ENCODE peak calls at places on chromosomes 6 and 20, in eight cellular contexts. A, J, R, D, Y, H, Q and K are unnamed samples.
A peak's percentile ranks its signal among the peaks of the same experiment; 100 is the strongest.

GRCh38 chr20:49515588-49515987 is 33.1 kb upstream of the KCNB1 start:
- DNase-seq in R (no peak), Q (no peak), H (no peak), D (no peak), J (no peak), A (no peak), Y (no peak), K (no peak)

GRCh38 chr6:142013286-142013685 is 119.4 kb upstream of the GJE1 start:
- DNase-seq in Q (peak; percentile 15), H (no peak), A (peak; percentile 59), R (no peak), Y (no peak), J (no peak), D (peak; percentile 10), K (no peak)

GRCh38 chr6:39389372-39389767 is 66.9 kb upstream of the KCNK16 start:
- DNase-seq in A (peak; percentile 5), D (no peak), H (no peak), Q (peak; percentile 4), Y (no peak), R (no peak), J (no peak), K (no peak)

GRCh38 chr6:74604279-74604678 is 601.6 kb downstream of the COL12A1 start:
- DNase-seq in Q (no peak), R (no peak), J (no peak), D (no peak), A (no peak), Y (no peak), H (no peak), K (no peak)

GRCh38 chr6:52598123-52598823 is 21.4 kb upstream of the TRAM2 start:
- DNase-seq in H (peak; percentile 75), J (no peak), Q (peak; percentile 61), A (peak; percentile 85), D (peak; percentile 81), Y (no peak), R (peak; percentile 82), K (peak; percentile 82)

GRCh38 chr20:44653536-44653935 is 2.0 kb upstream of the ADA start:
- DNase-seq in J (no peak), H (no peak), R (no peak), D (no peak), A (no peak), Q (no peak), Y (no peak), K (no peak)

GRCh38 chr6:125099211-125100017 is 54.2 kb upstream of the TPD52L1 start:
- DNase-seq in Q (peak; percentile 71), R (peak; percentile 62), A (peak; percentile 40), H (peak; percentile 78), D (peak; percentile 18), J (peak; percentile 88), Y (peak; percentile 29), K (peak; percentile 83)

GRCh38 chr6:43880236-43881120 is 110.5 kb downstream of the VEGFA start:
- DNase-seq in A (no peak), J (no peak), D (no peak), Y (no peak), R (no peak), H (no peak), Q (no peak), K (no peak)

GRCh38 chr6:29917843-29918242 is 24.5 kb upstream of the HLA-A start:
- DNase-seq in H (no peak), Y (no peak), A (no peak), R (no peak), J (no peak), Q (no peak), D (no peak), K (no peak)

GRCh38 chr6:136483906-136484305 is 66.3 kb downstream of the MAP7 start:
- DNase-seq in H (no peak), D (no peak), J (no peak), Y (no peak), Q (no peak), A (no peak), R (no peak), K (no peak)

GRCh38 chr6:64074981-64075380 is 439.4 kb downstream of the PHF3 start:
- DNase-seq in D (no peak), H (no peak), J (no peak), Q (no peak), A (no peak), Y (no peak), R (no peak), K (no peak)

GRCh38 chr6:16762547-16763477 is 1.6 kb upstream of the ATXN1 start:
- DNase-seq in D (peak; percentile 81), Q (peak; percentile 71), Y (no peak), A (peak; percentile 83), R (peak; percentile 57), J (peak; percentile 91), H (peak; percentile 61), K (peak; percentile 77)

GRCh38 chr20:53580376-53581111 is 13.1 kb downstream of the ZNF217 start:
- DNase-seq in H (no peak), Q (no peak), Y (no peak), A (no peak), D (no peak), R (no peak), J (peak; percentile 62), K (peak; percentile 33)

GRCh38 chr20:53579266-53579580 is 14.4 kb downstream of the ZNF217 start:
- DNase-seq in H (no peak), D (no peak), A (no peak), Y (no peak), J (no peak), R (no peak), Q (no peak), K (no peak)

GRCh38 chr20:53582574-53583351 is 10.9 kb downstream of the ZNF217 start:
- DNase-seq in D (peak; percentile 65), J (peak; percentile 85), A (peak; percentile 83), H (no peak), Y (no peak), Q (peak; percentile 78), R (no peak), K (peak; percentile 26)

GRCh38 chr20:53579581-53580375 is 13.9 kb downstream of the ZNF217 start:
- DNase-seq in H (no peak), J (peak; percentile 85), Y (no peak), A (no peak), Q (no peak), D (peak; percentile 49), R (no peak), K (no peak)

GRCh38 chr20:53581444-53582311 is 12.0 kb downstream of the ZNF217 start:
- DNase-seq in J (peak; percentile 86), R (no peak), Y (no peak), H (no peak), Q (no peak), D (peak; percentile 81), A (no peak), K (no peak)
- H3K4me3 ChIP-seq in J (no peak overlapping the region), R (no peak overlapping the region), Y (no peak overlapping the region), H (no peak overlapping the region), Q (no peak overlapping the region), D (peak overlapping the region; percentile 57), A (no peak overlapping the region), K (no peak overlapping the region)

GRCh38 chr20:62728028-62728780 is 19.6 kb downstream of the NTSR1 start:
- DNase-seq in H (peak; percentile 33), R (no peak), A (no peak), Y (no peak), D (no peak), J (no peak), Q (no peak), K (no peak)
- H3K4me3 ChIP-seq in H (no peak overlapping the region), R (no peak overlapping the region), A (no peak overlapping the region), Y (no peak overlapping the region), D (no peak overlapping the region), J (no peak overlapping the region), Q (no peak overlapping the region), K (no peak overlapping the region)

DNA sequence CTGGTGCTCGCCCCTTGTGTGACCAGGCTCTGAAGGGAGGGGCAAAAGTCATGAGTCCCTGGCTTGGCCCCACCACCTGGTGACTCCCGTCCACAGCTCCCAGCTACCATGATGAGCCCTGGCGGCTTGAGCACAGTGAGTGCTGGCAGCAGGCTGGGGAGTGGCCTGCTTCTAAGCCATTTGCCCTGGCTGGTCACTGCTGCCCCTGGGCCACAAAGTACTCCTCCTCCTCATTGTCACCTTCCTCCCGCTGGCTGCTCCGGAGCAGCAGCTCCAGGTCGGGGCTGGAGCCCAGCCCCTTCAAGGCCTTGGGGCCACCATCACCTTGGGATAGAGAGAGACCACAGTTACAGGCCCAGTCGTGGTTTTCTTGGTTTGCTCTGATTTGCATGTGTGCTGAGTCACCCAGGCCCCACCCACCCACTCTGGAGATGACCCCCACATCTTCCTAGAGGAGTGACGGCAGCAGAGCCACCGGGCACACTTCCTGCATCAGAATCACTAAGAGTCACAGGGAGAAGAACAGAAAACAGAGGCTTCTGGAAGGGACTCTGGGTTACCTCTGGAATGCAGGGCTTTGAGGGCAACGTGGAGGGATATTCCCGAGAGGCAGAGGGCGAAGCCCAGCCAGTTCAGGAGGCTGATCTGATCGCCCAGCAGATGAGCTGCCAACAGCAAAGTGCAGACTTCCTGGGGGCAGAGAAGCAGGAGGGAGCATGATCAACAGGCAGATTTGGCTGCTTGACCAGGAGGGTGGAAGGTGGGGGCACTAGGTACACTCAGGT is 42.1 kb upstream of the CDH22 start:
- DNase-seq in H (no peak), D (peak; percentile 84), Q (no peak), Y (no peak), A (peak; percentile 95), J (no peak), R (peak; percentile 76), K (no peak)
- H3K4me3 ChIP-seq in H (no peak overlapping the region), D (no peak overlapping the region), Q (no peak overlapping the region), Y (no peak overlapping the region), A (no peak overlapping the region), J (no peak overlapping the region), R (no peak overlapping the region), K (no peak overlapping the region)

GRCh38 chr6:131015192-131015591 is 47.9 kb downstream of the EPB41L2 start:
- DNase-seq in R (no peak), A (no peak), H (no peak), J (no peak), Y (no peak), Q (no peak), D (no peak), K (no peak)

GRCh38 chr6:131017962-131018361 is 45.1 kb downstream of the EPB41L2 start:
- DNase-seq in Q (no peak), A (no peak), J (no peak), Y (no peak), H (no peak), D (no peak), R (no peak), K (no peak)

GRCh38 chr6:131015630-131016263 is 47.3 kb downstream of the EPB41L2 start:
- DNase-seq in J (no peak), R (no peak), Q (no peak), D (no peak), H (no peak), A (peak; percentile 62), Y (no peak), K (peak; percentile 56)

GRCh38 chr6:131013495-131013894 is 49.5 kb downstream of the EPB41L2 start:
- DNase-seq in J (no peak), Y (no peak), R (no peak), H (no peak), Q (no peak), A (peak; percentile 87), D (no peak), K (peak; percentile 54)

DNA sequence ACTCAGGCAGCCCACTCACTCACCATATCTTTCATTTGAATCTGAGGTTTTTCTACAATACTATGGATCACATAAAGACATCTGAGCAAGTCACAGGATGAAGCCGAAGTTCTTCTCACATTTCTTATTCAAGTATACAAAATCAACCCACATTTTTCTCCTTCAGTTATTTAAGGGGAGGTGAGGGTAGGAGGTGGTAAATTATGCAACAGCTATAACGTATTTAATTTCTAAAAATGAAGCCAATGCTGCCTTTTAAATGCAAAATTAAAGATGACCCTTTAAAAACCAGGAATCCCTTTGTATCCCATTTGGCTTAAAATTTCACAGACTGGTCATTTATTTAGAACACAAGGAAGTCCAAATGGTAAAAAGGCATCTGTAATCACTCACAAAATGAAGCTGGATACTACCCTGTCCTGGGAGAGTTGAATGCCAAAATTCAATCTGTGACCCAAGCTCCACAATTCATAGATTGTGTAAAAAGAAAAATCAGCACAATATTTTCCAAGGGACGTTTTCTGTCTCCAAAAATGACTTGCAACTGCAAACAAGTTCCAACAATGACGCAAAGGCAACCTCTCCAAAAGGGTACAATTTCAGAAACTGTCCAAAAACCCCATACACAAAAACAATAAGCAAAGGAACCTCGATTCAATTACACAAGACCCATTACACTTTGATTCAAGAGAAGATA is 48.8 kb downstream of the EPB41L2 start:
- DNase-seq in Y (no peak), H (no peak), D (no peak), J (no peak), A (no peak), Q (no peak), R (no peak), K (no peak)
- H3K4me3 ChIP-seq in Y (no peak overlapping the region), H (peak overlapping the region; percentile 6), D (no peak overlapping the region), J (no peak overlapping the region), A (no peak overlapping the region), Q (no peak overlapping the region), R (no peak overlapping the region), K (no peak overlapping the region)